ENCODE peak calls at places on chromosomes 1 and 21, in ten cellular contexts. A is A549, C is testis, H is heart left ventricle, J is breast epithelium, O is ovary, S is transverse colon, M is stomach, R is K562, T is prostate gland. F is an unnamed sample.

GRCh38 chr1:12148160-12148957 is 18.4 kb upstream of the TNFRSF1B start:
- DNase-seq in T (no peak), S (peak), C (no peak), M (peak), J (no peak), O (no peak), H (no peak), A (no peak), R (peak), F (no peak)

GRCh38 chr21:38151021-38151645 is 105.7 kb upstream of the KCNJ15 start:
- DNase-seq in S (no peak), R (no peak), T (no peak), M (no peak), J (no peak), H (no peak), O (no peak), C (no peak), A (no peak), F (no peak)

GRCh38 chr1:225494789-225495359 is 67.0 kb upstream of the LBR start:
- DNase-seq in R (no peak), O (no peak), T (no peak), J (no peak), H (no peak), S (no peak), A (no peak), M (no peak), C (no peak), F (no peak)

GRCh38 chr1:28602536-28603439 is 10.7 kb downstream of the RAB42 start:
- DNase-seq in O (peak), H (no peak), S (peak), A (peak), C (peak), M (peak), R (peak), T (peak), J (no peak), F (peak)

GRCh38 chr1:12232221-12232620 is 2.4 kb downstream of the VPS13D start:
- DNase-seq in J (no peak), T (peak), S (peak), H (no peak), O (no peak), A (no peak), R (no peak), C (no peak), M (peak), F (peak)

GRCh38 chr1:196860323-196860884 is 27.4 kb upstream of the CFHR4 start:
- DNase-seq in R (no peak), T (no peak), C (no peak), J (no peak), H (no peak), S (no peak), M (no peak), A (no peak), O (no peak), F (no peak)

GRCh38 chr1:111369177-111369576 is 58.4 kb downstream of the OVGP1 start:
- DNase-seq in O (no peak), A (no peak), H (no peak), R (no peak), J (no peak), C (no peak), M (no peak), T (no peak), S (no peak), F (peak)

GRCh38 chr1:55257958-55258357 is 42.8 kb upstream of the USP24 start:
- DNase-seq in S (peak), R (peak), T (no peak), M (no peak), H (no peak), O (no peak), A (no peak), C (no peak), J (no peak), F (no peak)

GRCh38 chr1:76264642-76265041 is 190.1 kb downstream of the ST6GALNAC3 start:
- DNase-seq in O (no peak), M (no peak), C (no peak), J (no peak), R (no peak), T (no peak), A (no peak), H (no peak), S (no peak), F (no peak)

GRCh38 chr21:37737497-37737896 is 178.8 kb downstream of the KCNJ6 start:
- DNase-seq in C (no peak), T (no peak), J (no peak), M (no peak), R (no peak), H (no peak), O (no peak), A (no peak), S (no peak), F (no peak)

GRCh38 chr1:178486100-178487069 is 10.4 kb downstream of the CLEC20A start:
- DNase-seq in J (no peak), A (no peak), C (no peak), O (no peak), H (no peak), R (no peak), S (no peak), M (no peak), T (no peak), F (no peak)

GRCh38 chr1:34976384-34977209 is 8.6 kb downstream of the TMEM35B start:
- DNase-seq in R (no peak), H (no peak), S (no peak), C (no peak), J (no peak), T (no peak), A (no peak), O (no peak), M (no peak), F (no peak)

GRCh38 chr1:16078925-16079656 is 5.6 kb upstream of the FAM131C start:
- DNase-seq in H (peak), R (peak), J (peak), C (peak), A (peak), M (peak), T (peak), S (peak), O (peak), F (peak)

GRCh38 chr21:25908495-25908894 is 173.7 kb downstream of the GABPA start:
- DNase-seq in H (no peak), M (no peak), R (no peak), A (no peak), J (no peak), S (no peak), O (no peak), C (no peak), T (no peak), F (no peak)

GRCh38 chr1:230077436-230078221 is 10.6 kb downstream of the GALNT2 start:
- DNase-seq in C (no peak), T (no peak), S (no peak), J (no peak), R (no peak), M (no peak), O (no peak), H (no peak), A (peak), F (no peak)
- H3K27ac ChIP-seq in C (no peak), T (no peak), S (no peak), J (no peak), R (no peak), M (no peak), O (no peak), H (no peak), A (peak), F (no peak)

GRCh38 chr1:23177438-23178380 is 9.1 kb upstream of the LUZP1 start:
- DNase-seq in J (peak), H (peak), S (peak), R (peak), C (peak), A (peak), O (peak), M (peak), T (peak), F (peak)
- TF ChIP-seq POLR2A in J (no peak), H (no peak), S (no peak), R (no peak), C (no peak), A (no peak), O (no peak), M (no peak), T (peak), F (peak)

GRCh38 chr1:31849653-31850052 is 33.8 kb upstream of the SPOCD1 start:
- DNase-seq in H (no peak), S (no peak), C (no peak), M (no peak), J (no peak), R (no peak), A (no peak), T (no peak), O (no peak), F (no peak)

GRCh38 chr1:31843506-31843905 is 27.7 kb upstream of the SPOCD1 start:
- DNase-seq in O (no peak), C (no peak), J (no peak), S (no peak), R (no peak), A (no peak), H (no peak), M (no peak), T (peak), F (no peak)

GRCh38 chr1:31848381-31848897 is 32.6 kb upstream of the SPOCD1 start:
- DNase-seq in H (no peak), C (no peak), S (no peak), T (no peak), O (no peak), A (no peak), R (no peak), M (no peak), J (no peak), F (no peak)

DNA sequence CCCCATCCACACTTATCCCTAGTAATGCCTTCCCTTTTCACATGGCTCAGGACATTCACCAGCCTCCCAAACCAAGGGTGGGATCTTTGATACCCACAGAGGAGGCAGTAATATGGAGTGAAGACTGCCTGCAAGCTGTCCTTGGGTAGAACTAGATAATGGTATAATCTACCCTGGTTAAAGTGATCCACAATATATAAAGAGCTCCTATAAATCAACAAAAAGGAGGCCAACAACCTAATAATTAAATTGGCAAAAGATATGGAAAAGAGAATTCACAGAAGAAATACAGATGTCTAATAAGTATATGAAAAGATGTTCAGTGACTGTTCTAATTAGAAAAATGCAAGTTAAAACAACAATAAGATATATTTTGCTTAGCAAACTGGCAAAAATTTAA is 30.7 kb upstream of the SPOCD1 start:
- DNase-seq in S (no peak), A (no peak), O (no peak), M (no peak), J (no peak), C (no peak), R (no peak), H (no peak), T (no peak), F (no peak)
- H3K27ac ChIP-seq in S (no peak), A (no peak), O (no peak), M (no peak), J (no peak), C (no peak), R (no peak), H (no peak), T (no peak), F (no peak)

GRCh38 chr1:56448937-56449336 is 130.4 kb downstream of the PLPP3 start:
- DNase-seq in O (no peak), A (peak), H (no peak), S (no peak), J (no peak), R (no peak), M (no peak), T (no peak), C (no peak), F (no peak)
- TF ChIP-seq POLR2A in O (no peak), A (no peak), H (no peak), S (no peak), J (no peak), R (no peak), M (no peak), T (no peak), C (no peak), F (no peak)

DNA sequence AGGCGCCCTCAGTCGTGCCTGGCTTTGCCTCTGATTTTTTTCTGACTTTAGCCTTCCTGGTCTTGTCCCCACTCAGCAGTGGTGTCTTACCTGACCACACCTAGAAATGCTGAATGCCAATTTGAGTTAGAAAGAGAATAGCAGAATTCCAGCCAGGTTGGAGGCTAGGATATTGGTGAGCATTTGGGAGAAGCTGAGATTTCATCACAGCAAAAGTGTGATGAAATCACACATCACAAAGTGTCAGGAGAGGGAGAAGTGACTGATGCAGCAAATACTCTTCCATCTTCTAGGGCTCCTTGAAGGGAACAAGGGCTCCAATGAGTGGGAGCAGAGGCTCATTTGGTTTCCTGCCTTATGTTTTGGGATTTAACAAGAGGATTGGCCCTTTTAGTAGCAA is 34.3 kb downstream of the PIK3CD start:
- DNase-seq in S (no peak), T (no peak), O (no peak), R (no peak), M (no peak), H (no peak), C (no peak), A (no peak), J (no peak), F (no peak)
- H3K27ac ChIP-seq in S (no peak), T (no peak), O (no peak), R (no peak), M (no peak), H (no peak), C (no peak), A (no peak), J (no peak), F (no peak)